ENCODE peak calls at places on chromosomes 3 and 15, in four cellular contexts. One of them, this sample, is unnamed.

GRCh38 chr3:171825222-171825828 is 15.0 kb upstream of the PLD1 start:
- DNase-seq in HS-27A: no peak
- DNase-seq in neural crest cell: no peak
- DNase-seq in NCI-H2081: no peak
- DNase-seq in this sample: peak

GRCh38 chr3:81782585-81782984 is 21.1 kb upstream of the GBE1 start:
- DNase-seq in HS-27A: no peak
- DNase-seq in neural crest cell: no peak
- DNase-seq in NCI-H2081: no peak
- DNase-seq in this sample: no peak

GRCh38 chr3:52318186-52318793 is 2.2 kb downstream of the DNAH1 start:
- DNase-seq in HS-27A: no peak
- DNase-seq in neural crest cell: no peak
- DNase-seq in NCI-H2081: no peak
- DNase-seq in this sample: no peak

GRCh38 chr3:103684956-103685355 is 1250.1 kb downstream of the ZPLD1 start:
- DNase-seq in HS-27A: no peak
- DNase-seq in neural crest cell: no peak
- DNase-seq in NCI-H2081: peak
- DNase-seq in this sample: no peak

GRCh38 chr15:77004189-77004588 is 9.3 kb downstream of the PSTPIP1 start:
- DNase-seq in HS-27A: no peak
- DNase-seq in neural crest cell: no peak
- DNase-seq in NCI-H2081: no peak
- DNase-seq in this sample: no peak

GRCh38 chr3:32448686-32449474 is 53.8 kb downstream of the CMTM6 start:
- DNase-seq in HS-27A: no peak
- DNase-seq in neural crest cell: no peak
- DNase-seq in NCI-H2081: no peak
- DNase-seq in this sample: no peak

GRCh38 chr3:45537596-45537959 is 57.0 kb upstream of the LIMD1 start:
- DNase-seq in HS-27A: no peak
- DNase-seq in neural crest cell: no peak
- DNase-seq in NCI-H2081: no peak
- DNase-seq in this sample: no peak

GRCh38 chr3:45084820-45085816 is 59.0 kb downstream of the CLEC3B start:
- DNase-seq in HS-27A: peak
- DNase-seq in neural crest cell: no peak
- DNase-seq in NCI-H2081: no peak
- DNase-seq in this sample: peak

GRCh38 chr3:37386627-37387230 is 212.3 kb upstream of the LRRFIP2 start:
- DNase-seq in HS-27A: no peak
- DNase-seq in neural crest cell: no peak
- DNase-seq in NCI-H2081: no peak
- DNase-seq in this sample: no peak

GRCh38 chr3:69370945-69371301 is 15.0 kb downstream of the FRMD4B start:
- DNase-seq in HS-27A: no peak
- DNase-seq in neural crest cell: no peak
- DNase-seq in NCI-H2081: no peak
- DNase-seq in this sample: peak

GRCh38 chr3:161273589-161274218 is 52.6 kb downstream of the NMD3 start:
- DNase-seq in HS-27A: no peak
- DNase-seq in neural crest cell: peak
- DNase-seq in NCI-H2081: peak
- DNase-seq in this sample: no peak

GRCh38 chr3:64491843-64492242 is 196.0 kb downstream of the ADAMTS9 start:
- DNase-seq in HS-27A: no peak
- DNase-seq in neural crest cell: no peak
- DNase-seq in NCI-H2081: no peak
- DNase-seq in this sample: no peak

GRCh38 chr3:143648218-143648617 is 200.1 kb downstream of the SLC9A9 start:
- DNase-seq in HS-27A: no peak
- DNase-seq in neural crest cell: no peak
- DNase-seq in NCI-H2081: no peak
- DNase-seq in this sample: no peak

GRCh38 chr3:100368421-100368820 is 32.5 kb downstream of the TOMM70 start:
- DNase-seq in HS-27A: no peak
- DNase-seq in neural crest cell: no peak
- DNase-seq in NCI-H2081: no peak
- DNase-seq in this sample: no peak

GRCh38 chr3:161423911-161424522 is 52.7 kb upstream of the SPTSSB start:
- DNase-seq in HS-27A: peak
- DNase-seq in neural crest cell: no peak
- DNase-seq in NCI-H2081: peak
- DNase-seq in this sample: peak

GRCh38 chr3:101865751-101866509 is 16.6 kb downstream of the NFKBIZ start:
- DNase-seq in HS-27A: no peak
- DNase-seq in neural crest cell: no peak
- DNase-seq in NCI-H2081: no peak
- DNase-seq in this sample: no peak

GRCh38 chr3:128293930-128294329 is 140.6 kb downstream of the EEFSEC start:
- DNase-seq in HS-27A: no peak
- DNase-seq in neural crest cell: no peak
- DNase-seq in NCI-H2081: no peak
- DNase-seq in this sample: no peak

GRCh38 chr15:69328739-69329138 is 30.0 kb downstream of the PAQR5 start:
- DNase-seq in HS-27A: no peak
- DNase-seq in neural crest cell: no peak
- DNase-seq in NCI-H2081: no peak
- DNase-seq in this sample: no peak

GRCh38 chr3:102183186-102183585 is 251.6 kb upstream of the ZPLD1 start:
- DNase-seq in HS-27A: no peak
- DNase-seq in neural crest cell: no peak
- DNase-seq in NCI-H2081: no peak
- DNase-seq in this sample: no peak

GRCh38 chr3:130748981-130749380 is 2.4 kb upstream of the PIK3R4 start:
- DNase-seq in HS-27A: no peak
- DNase-seq in neural crest cell: no peak
- DNase-seq in NCI-H2081: no peak
- DNase-seq in this sample: peak

GRCh38 chr15:76674883-76675282 is 230.3 kb downstream of the SCAPER start:
- DNase-seq in HS-27A: no peak
- DNase-seq in neural crest cell: no peak
- DNase-seq in NCI-H2081: no peak
- DNase-seq in this sample: no peak

This sample was measured in AG20443.